ENCODE peak calls at places on chromosomes 6 and 20, in seven cellular contexts. Q is AG09309; I is SIG-M5; W is immature natural killer cell; N is naive thymus-derived CD8-positive, alpha-beta T cell; R is lung; L is A549. E is an unnamed sample.

GRCh38 chr20:46705378-46705729 is 4.1 kb upstream of the SLC2A10 start:
- DNase-seq in N (no peak), R (no peak), W (no peak), Q (peak; percentile 88), L (no peak), I (no peak), E (peak; percentile 61)

GRCh38 chr20:37335642-37336368 is 10.1 kb upstream of the SRC start:
- DNase-seq in N (no peak), I (no peak), Q (no peak), R (no peak), W (no peak), L (no peak), E (no peak)

GRCh38 chr6:4474810-4475209 is 301.4 kb upstream of the CDYL start:
- DNase-seq in N (no peak), I (no peak), W (no peak), Q (no peak), L (no peak), R (no peak), E (no peak)

GRCh38 chr6:160247457-160247883 is 11.2 kb downstream of the SLC22A2 start:
- DNase-seq in R (no peak), Q (no peak), W (no peak), I (no peak), N (no peak), L (no peak), E (no peak)

GRCh38 chr6:142542704-142543233 is 241.0 kb downstream of the ADGRG6 start:
- DNase-seq in Q (peak; percentile 64), N (no peak), R (peak; percentile 36), L (no peak), W (no peak), I (no peak), E (no peak)

GRCh38 chr6:21666788-21667681 is 73.5 kb downstream of the SOX4 start:
- DNase-seq in L (no peak), W (no peak), I (no peak), R (no peak), Q (no peak), N (no peak), E (no peak)

GRCh38 chr20:51014797-51015722 is 7.8 kb downstream of the KCNG1 start:
- DNase-seq in Q (no peak), L (peak; percentile 84), R (no peak), N (no peak), I (no peak), W (no peak), E (no peak)

GRCh38 chr20:45995213-45996097 is 13.3 kb upstream of the MMP9 start:
- DNase-seq in W (no peak), L (no peak), N (no peak), I (no peak), R (no peak), Q (no peak), E (no peak)

GRCh38 chr6:157946865-157947532 is 34.7 kb upstream of the SYNJ2 start:
- DNase-seq in W (no peak), L (no peak), Q (no peak), I (no peak), R (no peak), N (no peak), E (no peak)

GRCh38 chr6:99344289-99344688 is 5.2 kb downstream of the FAXC start:
- DNase-seq in I (no peak), R (no peak), L (no peak), Q (no peak), W (no peak), N (no peak), E (no peak)

GRCh38 chr20:2338702-2339101 is 42.0 kb upstream of the TGM6 start:
- DNase-seq in I (no peak), R (no peak), Q (no peak), W (no peak), N (no peak), L (no peak), E (no peak)

GRCh38 chr6:148438593-148438992 is 96.0 kb downstream of the SASH1 start:
- DNase-seq in N (no peak), L (no peak), W (no peak), R (no peak), I (no peak), Q (no peak), E (no peak)

GRCh38 chr6:158481612-158482473 is 78.0 kb upstream of the TMEM181 start:
- DNase-seq in Q (peak; percentile 39), L (peak; percentile 48), W (no peak), N (no peak), R (no peak), I (no peak), E (no peak)